ENCODE peak calls at places on chromosomes 2 and 18, in seven cellular contexts. One of them, this sample, is unnamed.

GRCh38 chr2:236250286-236250685 is 13.9 kb downstream of the ASB18 start:
- DNase-seq in GM23248: no peak
- DNase-seq in NCI-H446 treated with DMSO at 0.1 percent for 48 hours: no peak
- DNase-seq in GF-D8: no peak
- DNase-seq in naive B cell: no peak
- DNase-seq in kidney glomerular epithelial cell: no peak
- DNase-seq in HCEC 1CT: no peak
- DNase-seq in this sample: no peak

GRCh38 chr2:203887680-203888079 is 20.1 kb downstream of the CTLA4 start:
- DNase-seq in kidney glomerular epithelial cell: no peak
- DNase-seq in NCI-H446 treated with DMSO at 0.1 percent for 48 hours: no peak
- DNase-seq in GM23248: no peak
- DNase-seq in GF-D8: no peak
- DNase-seq in HCEC 1CT: no peak
- DNase-seq in naive B cell: no peak
- DNase-seq in this sample: no peak

GRCh38 chr2:42028571-42029148 is 19.2 kb upstream of the PKDCC start:
- DNase-seq in GF-D8: no peak
- DNase-seq in NCI-H446 treated with DMSO at 0.1 percent for 48 hours: no peak
- DNase-seq in HCEC 1CT: no peak
- DNase-seq in GM23248: no peak
- DNase-seq in kidney glomerular epithelial cell: no peak
- DNase-seq in naive B cell: no peak
- DNase-seq in this sample: no peak

GRCh38 chr2:893311-893710 is 57.3 kb upstream of the SNTG2 start:
- DNase-seq in HCEC 1CT: no peak
- DNase-seq in naive B cell: no peak
- DNase-seq in kidney glomerular epithelial cell: no peak
- DNase-seq in GM23248: no peak
- DNase-seq in GF-D8: no peak
- DNase-seq in NCI-H446 treated with DMSO at 0.1 percent for 48 hours: no peak
- DNase-seq in this sample: peak; percentile 24

GRCh38 chr18:13621446-13621849 is 104.9 kb downstream of the FAM210A start:
- DNase-seq in NCI-H446 treated with DMSO at 0.1 percent for 48 hours: no peak
- DNase-seq in GF-D8: no peak
- DNase-seq in GM23248: no peak
- DNase-seq in HCEC 1CT: no peak
- DNase-seq in naive B cell: no peak
- DNase-seq in kidney glomerular epithelial cell: no peak
- DNase-seq in this sample: no peak

GRCh38 chr2:72917138-72917874 is at the start of gene EMX1:
- DNase-seq in GM23248: peak; percentile 46
- DNase-seq in NCI-H446 treated with DMSO at 0.1 percent for 48 hours: peak; percentile 44
- DNase-seq in kidney glomerular epithelial cell: peak; percentile 25
- DNase-seq in HCEC 1CT: no peak
- DNase-seq in GF-D8: no peak
- DNase-seq in naive B cell: peak; percentile 51
- DNase-seq in this sample: no peak

GRCh38 chr18:50578651-50579050 is 18.8 kb downstream of the MAPK4 start:
- DNase-seq in GM23248: no peak
- DNase-seq in HCEC 1CT: no peak
- DNase-seq in kidney glomerular epithelial cell: no peak
- DNase-seq in naive B cell: no peak
- DNase-seq in GF-D8: no peak
- DNase-seq in NCI-H446 treated with DMSO at 0.1 percent for 48 hours: no peak
- DNase-seq in this sample: peak; percentile 65

GRCh38 chr2:119259296-119259860 is 35.7 kb downstream of the STEAP3 start:
- DNase-seq in naive B cell: no peak
- DNase-seq in NCI-H446 treated with DMSO at 0.1 percent for 48 hours: no peak
- DNase-seq in GM23248: no peak
- DNase-seq in HCEC 1CT: no peak
- DNase-seq in kidney glomerular epithelial cell: no peak
- DNase-seq in GF-D8: no peak
- DNase-seq in this sample: no peak

GRCh38 chr18:12359515-12359927 is 17.5 kb downstream of the AFG3L2 start:
- DNase-seq in GF-D8: no peak
- DNase-seq in naive B cell: no peak
- DNase-seq in GM23248: peak; percentile 16
- DNase-seq in NCI-H446 treated with DMSO at 0.1 percent for 48 hours: no peak
- DNase-seq in HCEC 1CT: peak; percentile 57
- DNase-seq in kidney glomerular epithelial cell: peak; percentile 26
- DNase-seq in this sample: peak; percentile 25

GRCh38 chr2:174972924-174973323 is 32.3 kb downstream of the CHN1 start:
- DNase-seq in HCEC 1CT: peak; percentile 76
- DNase-seq in GM23248: peak; percentile 77
- DNase-seq in naive B cell: no peak
- DNase-seq in GF-D8: no peak
- DNase-seq in NCI-H446 treated with DMSO at 0.1 percent for 48 hours: no peak
- DNase-seq in kidney glomerular epithelial cell: peak; percentile 82
- DNase-seq in this sample: peak; percentile 42